ENCODE peak calls at places on chromosomes 1 and 21, in nine cellular contexts. E is ascending aorta; M is heart right ventricle; T is effector memory CD4-positive, alpha-beta T cell; Z is upper lobe of left lung; Q is endodermal cell; W is pancreas; A is thoracic aorta; D is fibroblast of lung. V is an unnamed sample.

GRCh38 chr1:23200885-23201284 is 16.4 kb downstream of the HTR1D start:
- DNase-seq in M (no peak), T (no peak), Z (no peak), W (no peak), D (no peak), Q (no peak), E (no peak), A (no peak), V (no peak)

GRCh38 chr21:16624468-16625102 is 888.3 kb upstream of the CXADR start:
- DNase-seq in Q (no peak), E (no peak), W (no peak), D (no peak), A (no peak), M (no peak), Z (no peak), T (no peak), V (no peak)

GRCh38 chr1:40059292-40059959 is 18.9 kb downstream of the CAP1 start:
- DNase-seq in E (no peak), Q (peak; percentile 85), D (peak; percentile 30), Z (no peak), M (no peak), W (no peak), T (no peak), A (no peak), V (no peak)

GRCh38 chr1:168438626-168439025 is 105.2 kb downstream of the XCL2 start:
- DNase-seq in Q (no peak), M (no peak), T (no peak), W (no peak), D (no peak), E (no peak), Z (no peak), A (no peak), V (no peak)

GRCh38 chr1:197441990-197442389 is 173.9 kb downstream of the CRB1 start:
- DNase-seq in M (peak; percentile 56), W (no peak), A (no peak), D (peak; percentile 96), Q (peak; percentile 55), Z (no peak), E (peak; percentile 76), T (no peak), V (no peak)

GRCh38 chr1:54265661-54266060 is 65.7 kb downstream of the MRPL37 start:
- DNase-seq in T (no peak), Z (no peak), M (no peak), D (no peak), Q (no peak), E (no peak), W (no peak), A (no peak), V (no peak)

GRCh38 chr1:239633432-239633831 is 247.1 kb downstream of the CHRM3 start:
- DNase-seq in E (no peak), W (no peak), T (no peak), Z (no peak), D (no peak), A (no peak), M (no peak), Q (peak; percentile 72), V (no peak)

GRCh38 chr1:111203681-111204210 is 3.3 kb upstream of the DENND2D start:
- DNase-seq in T (peak; percentile 88), Z (peak; percentile 96), W (peak; percentile 82), M (peak; percentile 72), A (no peak), D (peak; percentile 35), E (peak; percentile 84), Q (no peak), V (peak; percentile 80)

GRCh38 chr1:183832472-183832871 is 27.6 kb downstream of the RGL1 start:
- DNase-seq in W (no peak), T (no peak), D (no peak), M (no peak), A (no peak), Q (no peak), Z (no peak), E (no peak), V (no peak)

GRCh38 chr1:170694172-170694926 is 30.4 kb downstream of the PRRX1 start:
- DNase-seq in A (no peak), W (no peak), E (no peak), T (no peak), M (no peak), Q (no peak), Z (no peak), D (peak; percentile 38), V (no peak)

GRCh38 chr1:231921951-231922350 is 295.4 kb downstream of the DISC1 start:
- DNase-seq in A (no peak), M (no peak), W (no peak), D (no peak), E (no peak), T (no peak), Q (no peak), Z (no peak), V (no peak)

GRCh38 chr1:213568929-213569815 is 418.6 kb upstream of the PROX1 start:
- DNase-seq in T (no peak), Q (no peak), M (no peak), E (no peak), A (no peak), D (no peak), Z (no peak), W (no peak), V (no peak)

GRCh38 chr1:230441630-230442029 is 15.5 kb upstream of the PGBD5 start:
- DNase-seq in D (no peak), Z (no peak), Q (peak; percentile 85), W (no peak), T (no peak), E (no peak), A (no peak), M (no peak), V (no peak)
- H3K4me1 ChIP-seq in D (no peaks in the 10 kb centered on the region), Z (no peaks in the 10 kb centered on the region), Q (no peaks in the 10 kb centered on the region), W (no peaks in the 10 kb centered on the region), T (no peaks in the 10 kb centered on the region), E (no peaks in the 10 kb centered on the region), A (no peaks in the 10 kb centered on the region), M (no peaks in the 10 kb centered on the region), V (no peaks in the 10 kb centered on the region)

GRCh38 chr1:227559926-227560325 is 3.4 kb upstream of the ZNF678 start:
- DNase-seq in M (no peak), A (no peak), D (no peak), Z (no peak), E (no peak), T (no peak), W (no peak), Q (no peak), V (no peak)

GRCh38 chr1:227557962-227558806 is 5.2 kb upstream of the ZNF678 start:
- DNase-seq in M (no peak), A (no peak), E (no peak), Q (no peak), T (no peak), D (no peak), Z (no peak), W (no peak), V (no peak)

GRCh38 chr1:227558807-227559186 is 4.6 kb upstream of the ZNF678 start:
- DNase-seq in Z (no peak), A (no peak), M (no peak), T (no peak), W (no peak), E (no peak), Q (no peak), D (no peak), V (no peak)

GRCh38 chr1:227559499-227559898 is 3.9 kb upstream of the ZNF678 start:
- DNase-seq in Z (no peak), M (no peak), T (no peak), W (no peak), E (no peak), D (no peak), A (no peak), Q (peak; percentile 33), V (no peak)

DNA sequence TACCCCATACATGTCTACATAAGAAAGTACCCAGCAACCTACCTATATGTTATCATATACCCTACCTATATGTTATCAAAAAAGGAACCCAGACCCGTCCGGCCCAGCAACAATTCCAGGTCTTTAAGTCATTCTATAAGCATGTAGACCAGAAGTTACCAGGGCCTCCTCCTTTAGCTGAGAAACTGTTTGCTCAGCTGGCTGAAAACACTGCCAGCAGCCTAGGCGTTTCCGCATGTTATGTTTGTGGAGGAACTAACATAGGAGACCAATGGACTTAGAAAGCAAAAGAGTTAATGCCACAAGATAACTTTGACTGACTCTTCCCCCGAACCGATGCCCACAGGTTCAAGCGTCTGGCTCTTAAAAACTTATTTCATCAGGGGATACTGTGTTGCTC is 7.1 kb upstream of the ZNF678 start:
- DNase-seq in A (no peak), Q (no peak), M (no peak), T (no peak), Z (no peak), E (no peak), W (peak; percentile 58), D (no peak), V (no peak)
- H3K4me1 ChIP-seq in A (no peaks in the 10 kb centered on the region), Q (no peaks in the 10 kb centered on the region), M (peaks cover 10% of the 10 kb centered on the region), T (no peaks in the 10 kb centered on the region), Z (no peaks in the 10 kb centered on the region), E (no peaks in the 10 kb centered on the region), W (no peaks in the 10 kb centered on the region), D (no peaks in the 10 kb centered on the region), V (no peaks in the 10 kb centered on the region)

GRCh38 chr1:228091084-228091483 is 8.6 kb downstream of the ARF1 start:
- DNase-seq in A (no peak), Z (no peak), T (no peak), Q (no peak), D (no peak), M (no peak), E (no peak), W (no peak), V (no peak)
- H3K4me1 ChIP-seq in A (peaks cover 54% of the 10 kb centered on the region), Z (peaks cover 79% of the 10 kb centered on the region), T (peaks cover 59% of the 10 kb centered on the region), Q (peaks cover 20% of the 10 kb centered on the region), D (peaks cover 24% of the 10 kb centered on the region), M (peaks cover 75% of the 10 kb centered on the region), E (peaks cover 49% of the 10 kb centered on the region), W (peaks cover 52% of the 10 kb centered on the region), V (peaks cover 81% of the 10 kb centered on the region)

GRCh38 chr1:33434363-33434750 is 3.5 kb upstream of the PHC2 start:
- DNase-seq in W (no peak), Z (no peak), D (no peak), A (no peak), E (no peak), Q (no peak), T (no peak), M (no peak), V (no peak)
- H3K4me1 ChIP-seq in W (peaks cover 4% of the 10 kb centered on the region), Z (peaks cover 12% of the 10 kb centered on the region), D (peaks cover 25% of the 10 kb centered on the region), A (no peaks in the 10 kb centered on the region), E (no peaks in the 10 kb centered on the region), Q (peaks cover 10% of the 10 kb centered on the region), T (peaks cover 7% of the 10 kb centered on the region), M (peaks cover 61% of the 10 kb centered on the region), V (no peaks in the 10 kb centered on the region)

V was measured in CD8-positive, alpha-beta T cell.